ENCODE peak calls at places on chromosomes 13 and 19, in five cellular contexts. N, U, M, Z and D are unnamed samples.

GRCh38 chr13:19618925-19619324 is 14.5 kb upstream of the MPHOSPH8 start:
- DNase-seq in M (peak; percentile 6), N (peak; percentile 26), U (peak; percentile 37), Z (peak; percentile 49), D (peak; percentile 37)

GRCh38 chr13:19852766-19853165 is 10.7 kb downstream of the ZMYM5 start:
- DNase-seq in N (no peak), Z (no peak), M (no peak), U (no peak), D (no peak)

GRCh38 chr19:12723643-12724426 is at the start of gene TNPO2:
- DNase-seq in N (peak; percentile 82), Z (peak; percentile 74), M (peak; percentile 79), U (peak; percentile 62), D (peak; percentile 64)

GRCh38 chr13:114230117-114230516 is 4.6 kb upstream of the CDC16 start:
- DNase-seq in Z (peak; percentile 67), M (no peak), N (peak; percentile 85), U (peak; percentile 63), D (no peak)

GRCh38 chr19:18866800-18867123 is 29.2 kb downstream of the CERS1 start:
- DNase-seq in M (no peak), U (no peak), Z (no peak), N (no peak), D (no peak)

GRCh38 chr13:44758595-44759221 is 182.6 kb upstream of the TSC22D1 start:
- DNase-seq in Z (no peak), N (no peak), U (peak; percentile 98), M (no peak), D (peak; percentile 86)

GRCh38 chr13:112342841-112343361 is 33.3 kb upstream of the SPACA7 start:
- DNase-seq in Z (no peak), M (no peak), U (no peak), N (no peak), D (no peak)

GRCh38 chr19:13155472-13156284 is 5.5 kb downstream of the IER2 start:
- DNase-seq in Z (peak; percentile 78), U (peak; percentile 76), N (peak; percentile 72), M (peak; percentile 89), D (peak; percentile 66)

GRCh38 chr19:1243768-1244692 is 2.5 kb downstream of the ATP5F1D start:
- DNase-seq in N (peak; percentile 80), Z (no peak), M (peak; percentile 89), U (peak; percentile 77), D (peak; percentile 80)

GRCh38 chr13:49877629-49878218 is 58.4 kb downstream of the SPRYD7 start:
- DNase-seq in U (no peak), Z (no peak), N (peak; percentile 15), M (no peak), D (no peak)

GRCh38 chr19:3667037-3667638 is 33.1 kb downstream of the PIP5K1C start:
- DNase-seq in M (no peak), U (no peak), N (no peak), Z (no peak), D (no peak)

GRCh38 chr13:44921931-44922758 is 67.1 kb downstream of the NUFIP1 start:
- DNase-seq in Z (no peak), M (no peak), U (peak; percentile 98), N (peak; percentile 9), D (peak; percentile 99)

GRCh38 chr13:101690871-101691270 is 238.4 kb downstream of the ITGBL1 start:
- DNase-seq in Z (no peak), M (no peak), U (no peak), N (no peak), D (no peak)

GRCh38 chr13:77571956-77572355 is 36.5 kb downstream of the SCEL start:
- DNase-seq in N (no peak), U (no peak), M (no peak), Z (no peak), D (no peak)

GRCh38 chr13:45180713-45181601 is 19.9 kb downstream of the KCTD4 start:
- DNase-seq in U (peak; percentile 46), M (no peak), Z (no peak), N (no peak), D (peak; percentile 46)

GRCh38 chr19:19053508-19054314 is 10.1 kb upstream of the SLC25A42 start:
- DNase-seq in U (peak; percentile 48), M (peak; percentile 84), N (peak; percentile 26), Z (peak; percentile 90), D (peak; percentile 32)

GRCh38 chr13:20990910-20991525 is 70.4 kb downstream of the LATS2 start:
- DNase-seq in Z (no peak), M (no peak), U (no peak), N (no peak), D (no peak)

GRCh38 chr13:94351292-94352000 is 128.0 kb downstream of the DCT start:
- DNase-seq in Z (no peak), U (peak; percentile 92), M (no peak), N (peak; percentile 42), D (peak; percentile 83)

GRCh38 chr19:57816652-57817051 is 1.9 kb upstream of the ZNF552 start:
- DNase-seq in Z (no peak), U (no peak), M (no peak), N (no peak), D (no peak)

GRCh38 chr19:14516746-14517438 is 1.3 kb downstream of the DNAJB1 start:
- DNase-seq in U (no peak), N (no peak), M (no peak), Z (no peak), D (no peak)

GRCh38 chr19:55354698-55355212 is at the start of gene COX6B2:
- DNase-seq in M (no peak), Z (peak; percentile 70), N (no peak), U (no peak), D (no peak)

GRCh38 chr19:33373701-33374405 is at the start of gene CEBPG:
- DNase-seq in Z (peak; percentile 78), U (peak; percentile 64), N (peak; percentile 47), M (peak; percentile 69), D (peak; percentile 39)

GRCh38 chr19:1624458-1624857 is 19.2 kb upstream of the UQCR11 start:
- DNase-seq in M (peak; percentile 72), N (peak; percentile 43), Z (peak; percentile 88), U (peak; percentile 37), D (peak; percentile 13)

GRCh38 chr19:43311706-43312105 is 41.8 kb upstream of the CD177 start:
- DNase-seq in M (no peak), Z (no peak), U (no peak), N (no peak), D (no peak)

GRCh38 chr19:310141-310651 is 19.0 kb upstream of the PLPP2 start:
- DNase-seq in Z (no peak), U (no peak), M (no peak), N (no peak), D (no peak)

GRCh38 chr13:48500652-48501197 is 32.2 kb downstream of the RCBTB2 start:
- DNase-seq in U (peak; percentile 96), Z (no peak), N (peak; percentile 99), M (no peak), D (peak; percentile 89)

GRCh38 chr13:38686635-38687245 is at the start of gene FREM2:
- DNase-seq in Z (peak; percentile 91), N (no peak), U (no peak), M (peak; percentile 81), D (no peak)

GRCh38 chr13:109938255-109938936 is 152.0 kb upstream of the IRS2 start:
- DNase-seq in Z (no peak), N (no peak), U (peak; percentile 93), M (no peak), D (peak; percentile 92)

GRCh38 chr13:105587786-105588185 is 947.7 kb downstream of the EFNB2 start:
- DNase-seq in N (no peak), U (peak; percentile 2), M (no peak), Z (no peak), D (no peak)

GRCh38 chr19:6997679-6998445 is 23.4 kb downstream of the MBD3L2B start:
- DNase-seq in U (no peak), M (no peak), N (peak; percentile 93), Z (no peak), D (peak; percentile 18)

GRCh38 chr13:31927219-31927653 is 104.3 kb upstream of the FRY start:
- DNase-seq in U (no peak), Z (no peak), N (no peak), M (no peak), D (no peak)